ENCODE peak calls at places on chromosomes 12 and 14, in six cellular contexts. E is heart left ventricle, Y is suprapubic skin, L is SK-N-SH, V is Karpas-422, Z is breast epithelium. K is an unnamed sample.

GRCh38 chr12:117854339-117855012 is 114.3 kb downstream of the KSR2 start:
- DNase-seq in E (no peak), Z (no peak), Y (no peak), L (peak; percentile 75), V (peak; percentile 88), K (no peak)

GRCh38 chr12:34391771-34392581 is 369.7 kb downstream of the ALG10 start:
- DNase-seq in V (no peak), Z (no peak), Y (peak; percentile 66), L (no peak), E (peak; percentile 10), K (no peak)

GRCh38 chr14:68295316-68295816 is 475.8 kb downstream of the RAD51B start:
- DNase-seq in V (no peak), E (peak; percentile 40), Y (no peak), L (no peak), Z (no peak), K (peak; percentile 45)

GRCh38 chr14:49766839-49767238 is 1.1 kb upstream of the KLHDC2 start:
- DNase-seq in V (peak; percentile 59), L (peak; percentile 17), E (no peak), Z (no peak), Y (no peak), K (peak; percentile 20)

GRCh38 chr14:94679106-94679819 is 67.1 kb downstream of the SERPINA3 start:
- DNase-seq in Z (no peak), E (no peak), L (no peak), Y (peak; percentile 45), V (no peak), K (no peak)

GRCh38 chr12:6606331-6607131 is 648 bp downstream of the CHD4 start:
- DNase-seq in E (peak; percentile 87), Y (no peak), L (peak; percentile 72), V (peak; percentile 81), Z (peak; percentile 48), K (peak; percentile 87)

GRCh38 chr14:30443368-30444007 is 115.5 kb upstream of the G2E3 start:
- DNase-seq in E (no peak), V (peak; percentile 78), Y (no peak), Z (no peak), L (peak; percentile 11), K (no peak)

GRCh38 chr12:15613981-15614380 is 175.2 kb downstream of the EPS8 start:
- DNase-seq in Y (no peak), Z (no peak), V (no peak), L (no peak), E (no peak), K (no peak)

GRCh38 chr12:82608706-82609105 is 78.0 kb upstream of the TMTC2 start:
- DNase-seq in Z (no peak), V (no peak), L (no peak), E (no peak), Y (no peak), K (no peak)

GRCh38 chr14:31876741-31877140 is 200.4 kb upstream of the ARHGAP5 start:
- DNase-seq in E (no peak), L (no peak), Y (no peak), V (no peak), Z (no peak), K (no peak)

GRCh38 chr12:40921563-40922163 is 229.4 kb downstream of the CNTN1 start:
- DNase-seq in V (peak; percentile 64), L (no peak), E (no peak), Z (no peak), Y (no peak), K (no peak)

GRCh38 chr14:89399594-89400068 is 17.4 kb downstream of the FOXN3 start:
- DNase-seq in L (peak; percentile 75), V (no peak), Z (no peak), Y (no peak), E (no peak), K (no peak)

GRCh38 chr12:69685810-69686209 is 13.3 kb downstream of the BEST3 start:
- DNase-seq in E (no peak), Y (no peak), L (no peak), Z (no peak), V (no peak), K (no peak)

GRCh38 chr14:22478670-22479069 is 110.4 kb downstream of the DAD1 start:
- DNase-seq in E (peak; percentile 57), L (no peak), V (no peak), Z (no peak), Y (no peak), K (no peak)

GRCh38 chr12:31387466-31387865 is 61.5 kb upstream of the SINHCAF start:
- DNase-seq in V (no peak), Y (peak; percentile 41), E (no peak), L (no peak), Z (no peak), K (no peak)
- H3K4me1 ChIP-seq in V (no peaks in the 10 kb centered on the region), Y (no peaks in the 10 kb centered on the region), E (no peaks in the 10 kb centered on the region), L (no peaks in the 10 kb centered on the region), Z (no peaks in the 10 kb centered on the region), K (no peaks in the 10 kb centered on the region)

GRCh38 chr14:65877631-65878030 is 465.1 kb downstream of the FUT8 start:
- DNase-seq in V (no peak), Y (no peak), Z (no peak), E (no peak), L (no peak), K (no peak)
- H3K4me3 ChIP-seq in V (no peak overlapping the region), Y (no peak overlapping the region), Z (no peak overlapping the region), E (no peak overlapping the region), L (no peak overlapping the region), K (no peak overlapping the region)

GRCh38 chr12:121284551-121285390 is 11.7 kb downstream of the CAMKK2 start:
- DNase-seq in V (no peak), Z (no peak), L (no peak), Y (no peak), E (no peak), K (no peak)
- H3K4me1 ChIP-seq in V (no peaks in the 10 kb centered on the region), Z (no peaks in the 10 kb centered on the region), L (no peaks in the 10 kb centered on the region), Y (peaks cover 22% of the 10 kb centered on the region), E (peaks cover 26% of the 10 kb centered on the region), K (no peaks in the 10 kb centered on the region)

GRCh38 chr12:132182711-132183365 is 38.6 kb downstream of the NOC4L start:
- DNase-seq in V (no peak), Y (no peak), E (no peak), Z (no peak), L (no peak), K (no peak)

GRCh38 chr12:132182206-132182710 is 38.0 kb downstream of the NOC4L start:
- DNase-seq in L (no peak), Z (no peak), E (no peak), V (no peak), Y (no peak), K (no peak)

GRCh38 chr12:132180648-132181546 is 36.6 kb downstream of the NOC4L start:
- DNase-seq in E (no peak), V (no peak), Y (no peak), L (no peak), Z (no peak), K (no peak)

GRCh38 chr12:132179431-132180362 is 35.4 kb downstream of the NOC4L start:
- DNase-seq in Z (no peak), L (no peak), E (no peak), V (peak; percentile 81), Y (no peak), K (no peak)

DNA sequence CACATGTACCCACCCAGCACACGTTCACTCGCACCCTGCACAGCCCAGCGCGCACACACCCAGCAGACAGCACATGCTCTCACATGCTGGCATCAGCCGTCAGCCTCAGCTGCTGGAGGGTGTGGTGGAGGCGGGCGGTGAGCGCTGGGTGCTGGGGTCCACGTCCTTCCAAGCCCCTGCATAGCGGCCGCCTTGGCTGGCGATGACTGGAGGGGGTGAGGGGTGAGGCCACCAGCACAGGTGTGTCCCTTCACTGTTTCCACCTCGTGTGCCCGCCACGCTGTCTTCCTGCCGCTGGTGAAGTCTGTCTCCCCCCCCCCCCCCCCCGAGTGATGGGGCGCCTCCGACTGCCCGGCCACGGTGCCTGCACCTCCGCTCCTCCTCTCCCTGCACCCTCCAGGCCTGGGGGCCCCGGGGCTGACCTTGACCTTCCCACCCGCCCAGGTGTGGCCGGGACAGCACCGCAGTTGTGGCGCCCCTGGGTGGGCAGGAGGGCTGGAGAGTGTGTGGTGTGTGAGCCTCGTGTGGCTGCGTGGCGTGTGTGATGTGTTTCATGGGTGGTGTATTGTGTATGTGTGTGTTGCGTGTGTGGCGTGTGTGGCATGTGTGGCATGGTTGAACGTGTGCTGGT is 37.4 kb downstream of the NOC4L start:
- DNase-seq in Y (no peak), E (no peak), L (no peak), Z (no peak), V (no peak), K (no peak)
- H3K4me3 ChIP-seq in Y (no peak overlapping the region), E (no peak overlapping the region), L (no peak overlapping the region), Z (no peak overlapping the region), V (no peak overlapping the region), K (no peak overlapping the region)

GRCh38 chr12:53972722-53973092 is 219 bp upstream of the HOXC11 start:
- DNase-seq in Y (no peak), L (no peak), V (no peak), E (no peak), Z (no peak), K (no peak)

GRCh38 chr12:53975816-53976152 is 1.0 kb upstream of the HOTAIR start:
- DNase-seq in E (no peak), Z (no peak), L (no peak), Y (no peak), V (no peak), K (no peak)

GRCh38 chr12:53975019-53975815 is 463 bp upstream of the HOTAIR start:
- DNase-seq in Z (no peak), E (no peak), V (no peak), L (no peak), Y (no peak), K (no peak)

GRCh38 chr12:53973093-53974042 is at the start of gene HOXC11:
- DNase-seq in Z (no peak), L (no peak), V (no peak), E (no peak), Y (no peak), K (no peak)

GRCh38 chr12:53974084-53975018 is at the start of gene HOTAIR:
- DNase-seq in E (no peak), Z (no peak), Y (no peak), L (peak; percentile 63), V (peak; percentile 80), K (no peak)
- H3K4me1 ChIP-seq in E (peaks cover 8% of the 10 kb centered on the region), Z (no peaks in the 10 kb centered on the region), Y (peaks cover 68% of the 10 kb centered on the region), L (no peaks in the 10 kb centered on the region), V (peaks cover 29% of the 10 kb centered on the region), K (peaks cover 6% of the 10 kb centered on the region)

DNA sequence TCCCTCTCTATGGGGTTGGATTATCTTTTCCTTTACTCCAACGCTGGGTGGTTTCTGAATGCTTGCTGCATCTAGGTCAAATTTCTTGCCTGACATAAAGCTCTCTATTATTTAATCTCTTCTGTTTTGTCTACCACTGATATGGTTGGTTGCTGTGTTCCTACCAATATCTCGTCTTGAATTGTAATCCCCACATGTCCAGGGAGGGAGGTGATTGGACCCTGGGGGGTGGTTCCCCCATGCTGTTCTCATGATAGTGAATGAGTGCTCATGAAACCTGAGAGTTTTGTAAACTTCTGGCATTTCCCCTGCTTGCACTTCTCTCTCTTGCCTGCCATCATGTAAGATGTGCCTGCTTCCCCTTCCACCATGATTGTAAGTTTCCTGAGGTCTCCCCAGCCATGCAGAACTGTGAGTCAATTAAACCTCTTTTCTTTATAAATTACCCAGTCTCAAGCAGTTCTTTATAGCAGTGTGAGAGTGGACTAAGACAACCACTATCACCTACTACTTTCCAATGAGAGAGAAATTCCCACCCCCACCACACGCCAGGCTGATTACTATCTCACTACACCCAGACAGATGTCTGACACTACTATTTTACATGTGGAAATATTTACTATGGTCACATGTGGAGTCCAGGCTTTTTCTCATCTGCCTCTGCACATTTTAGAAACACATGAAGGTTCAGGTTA is 69.2 kb upstream of the ATP2B1 start:
- DNase-seq in Y (no peak), V (no peak), E (no peak), Z (no peak), L (peak; percentile 20), K (no peak)
- H3K4me3 ChIP-seq in Y (no peak overlapping the region), V (no peak overlapping the region), E (no peak overlapping the region), Z (no peak overlapping the region), L (no peak overlapping the region), K (no peak overlapping the region)